ENCODE peak calls at places on chromosomes 4 and X, in four cellular contexts. W is stimulated activated CD8-positive, alpha-beta memory T cell treated with anti-CD3 and anti-CD28 coated beads, Interleukin-7, amount 100 ng/mL, for 48 hours; X is NCI-H345; U is H4. A is an unnamed sample.

GRCh38 chr4:125168531-125168930 is 146.2 kb upstream of the FAT4 start:
- DNase-seq in U (no peak), X (no peak), W (no peak), A (no peak)

GRCh38 chr4:75902352-75902751 is at the start of gene PPEF2:
- DNase-seq in X (no peak), W (no peak), U (no peak), A (no peak)

GRCh38 chr4:64497526-64497925 is 88.3 kb upstream of the TECRL start:
- DNase-seq in U (peak), W (no peak), X (no peak), A (no peak)

GRCh38 chr4:53461244-53461643 is 83.8 kb downstream of the FIP1L1 start:
- DNase-seq in W (no peak), X (no peak), U (no peak), A (no peak)

GRCh38 chrX:150408007-150408406 is 44.9 kb downstream of the MAMLD1 start:
- DNase-seq in X (no peak), U (no peak), W (no peak), A (no peak)

GRCh38 chrX:9873952-9874351 is 87.7 kb downstream of the SHROOM2 start:
- DNase-seq in X (peak), U (peak), W (no peak), A (peak)

GRCh38 chr4:159283697-159284492 is 181.0 kb downstream of the RAPGEF2 start:
- DNase-seq in X (no peak), W (no peak), U (no peak), A (no peak)

GRCh38 chr4:5473125-5473524 is 235.2 kb downstream of the EVC2 start:
- DNase-seq in W (no peak), X (no peak), U (no peak), A (no peak)